ENCODE peak calls at places on chromosomes 13 and 19, in seven cellular contexts. M, D, F, P, U, N and C are unnamed samples.

GRCh38 chr13:72521965-72522661 is 205.3 kb downstream of the MZT1 start:
- DNase-seq in M (no peak), D (no peak), F (no peak), P (no peak), U (no peak), N (no peak), C (no peak)

GRCh38 chr13:53250977-53251376 is 222.4 kb downstream of the OLFM4 start:
- DNase-seq in M (no peak), D (no peak), F (no peak), P (no peak), U (no peak), N (no peak), C (no peak)

GRCh38 chr13:23979361-23980159 is 82.3 kb upstream of the C1QTNF9B start:
- DNase-seq in M (peak; percentile 81), D (peak; percentile 83), F (peak; percentile 66), P (peak; percentile 93), U (peak; percentile 15), N (peak; percentile 70), C (peak; percentile 82)

GRCh38 chr19:17777840-17778620 is 16.9 kb upstream of the B3GNT3 start:
- DNase-seq in M (peak; percentile 84), D (peak; percentile 42), F (peak; percentile 94), P (peak; percentile 25), U (peak; percentile 41), N (peak; percentile 80), C (peak; percentile 90)

GRCh38 chr19:23526302-23526701 is 131.0 kb upstream of the ZNF91 start:
- DNase-seq in M (no peak), D (no peak), F (peak; percentile 34), P (no peak), U (no peak), N (no peak), C (no peak)

GRCh38 chr13:93411281-93411680 is 184.7 kb downstream of the GPC6 start:
- DNase-seq in M (no peak), D (peak; percentile 46), F (no peak), P (peak; percentile 74), U (no peak), N (no peak), C (no peak)

GRCh38 chr19:5691205-5691929 is 1.3 kb downstream of the RPL36 start:
- DNase-seq in M (peak; percentile 45), D (no peak), F (peak; percentile 48), P (peak; percentile 54), U (peak; percentile 51), N (peak; percentile 77), C (peak; percentile 78)

GRCh38 chr19:53868091-53868891 is 608 bp downstream of the MYADM start:
- DNase-seq in M (peak; percentile 73), D (peak; percentile 69), F (peak; percentile 69), P (peak; percentile 58), U (peak; percentile 28), N (peak; percentile 72), C (peak; percentile 84)

GRCh38 chr13:49996166-49996915 is 501 bp upstream of the TRIM13 start:
- DNase-seq in M (peak; percentile 98), D (peak; percentile 96), F (peak; percentile 82), P (peak; percentile 93), U (peak; percentile 93), N (peak; percentile 95), C (peak; percentile 98)

GRCh38 chr19:40771101-40771539 is 4.2 kb upstream of the MIA start:
- DNase-seq in M (no peak), D (no peak), F (peak; percentile 39), P (no peak), U (peak; percentile 60), N (no peak), C (no peak)

GRCh38 chr13:94617389-94618000 is 15.8 kb downstream of the GPR180 start:
- DNase-seq in M (no peak), D (peak; percentile 43), F (peak; percentile 49), P (no peak), U (peak; percentile 63), N (no peak), C (no peak)

GRCh38 chr13:47080616-47081015 is 183.8 kb upstream of the HTR2A start:
- DNase-seq in M (no peak), D (no peak), F (no peak), P (no peak), U (no peak), N (no peak), C (no peak)

GRCh38 chr13:26257049-26257448 is 3.1 kb downstream of the CDK8 start:
- DNase-seq in M (no peak), D (no peak), F (no peak), P (no peak), U (no peak), N (no peak), C (no peak)
- H3K4me3 ChIP-seq in M (peak overlapping the region; percentile 81), D (peak overlapping the region; percentile 95), F (peak overlapping the region; percentile 93), P (no peak overlapping the region), U (peak overlapping the region; percentile 9), N (no peak overlapping the region), C (no peak overlapping the region)

GRCh38 chr19:10740798-10741197 is 22.9 kb downstream of the DNM2 start:
- DNase-seq in M (no peak), D (no peak), F (peak; percentile 59), P (no peak), U (no peak), N (no peak), C (no peak)

GRCh38 chr19:10744222-10744847 is 26.5 kb downstream of the DNM2 start:
- DNase-seq in M (no peak), D (no peak), F (no peak), P (no peak), U (no peak), N (peak; percentile 66), C (no peak)

GRCh38 chr19:10744848-10745293 is 27.0 kb downstream of the DNM2 start:
- DNase-seq in M (no peak), D (no peak), F (no peak), P (no peak), U (no peak), N (peak; percentile 80), C (no peak)

GRCh38 chr19:10747271-10747670 is 29.4 kb downstream of the DNM2 start:
- DNase-seq in M (no peak), D (no peak), F (peak; percentile 57), P (no peak), U (no peak), N (peak; percentile 90), C (no peak)

GRCh38 chr19:10742494-10742893 is 24.6 kb downstream of the DNM2 start:
- DNase-seq in M (no peak), D (no peak), F (no peak), P (no peak), U (no peak), N (peak; percentile 74), C (no peak)
- H3K4me1 ChIP-seq in M (no peaks in the 10 kb centered on the region), D (no peaks in the 10 kb centered on the region), F (peaks cover 16% of the 10 kb centered on the region), P (peaks cover 2% of the 10 kb centered on the region), U (peaks cover 15% of the 10 kb centered on the region), N (peaks cover 15% of the 10 kb centered on the region), C (peaks cover 51% of the 10 kb centered on the region)

DNA sequence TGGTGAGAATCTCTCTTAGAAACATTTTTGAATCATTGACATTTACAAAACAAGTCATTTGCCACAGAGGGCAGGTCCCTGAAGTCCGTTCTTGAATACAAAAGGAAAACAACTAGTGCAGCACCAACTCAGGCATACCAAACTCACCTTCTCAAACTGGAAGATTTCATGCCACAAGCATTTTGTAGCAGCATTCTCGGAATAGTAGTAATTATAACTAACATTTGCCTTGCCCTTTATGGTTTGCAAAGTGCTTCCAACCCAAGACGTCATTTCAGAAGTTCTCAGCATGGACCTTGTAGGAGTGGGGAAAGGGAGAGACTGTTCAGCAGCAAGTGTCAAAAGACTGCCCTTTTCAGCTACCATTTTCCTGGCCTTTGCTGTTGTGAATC is 344.6 kb downstream of the RFC3 start:
- DNase-seq in M (no peak), D (no peak), F (no peak), P (peak; percentile 94), U (no peak), N (no peak), C (no peak)
- H3K27ac ChIP-seq in M (peak overlapping the region; percentile 89), D (peak overlapping the region; percentile 5), F (peak overlapping the region; percentile 95), P (peak overlapping the region; percentile 11), U (no peak overlapping the region), N (no peak overlapping the region), C (peak overlapping the region; percentile 28)

GRCh38 chr19:9308091-9308490 is 1.5 kb downstream of the ZNF699 start:
- DNase-seq in M (no peak), D (no peak), F (peak; percentile 26), P (peak; percentile 22), U (no peak), N (no peak), C (no peak)
- H3K4me3 ChIP-seq in M (peak overlapping the region; percentile 63), D (no peak overlapping the region), F (peak overlapping the region; percentile 97), P (peak overlapping the region; percentile 98), U (peak overlapping the region; percentile 76), N (no peak overlapping the region), C (peak overlapping the region; percentile 85)